ENCODE peak calls at places on chromosomes 4 and X, in six cellular contexts. V, G, S, Z, F and U are unnamed samples.

GRCh38 chrX:137567474-137568232 is 1.7 kb downstream of the ZIC3 start:
- DNase-seq in G (no peak), S (no peak), F (no peak), V (no peak), Z (no peak), U (no peak)

GRCh38 chrX:20538974-20539373 is 272.3 kb upstream of the RPS6KA3 start:
- DNase-seq in S (no peak), G (no peak), F (no peak), Z (no peak), V (no peak), U (no peak)

GRCh38 chr4:128459547-128459946 is 171.9 kb upstream of the PGRMC2 start:
- DNase-seq in G (no peak), V (no peak), F (no peak), S (no peak), Z (no peak), U (no peak)

GRCh38 chr4:1365271-1366178 is 18.5 kb downstream of the UVSSA start:
- DNase-seq in Z (peak), V (no peak), G (no peak), F (no peak), S (peak), U (no peak)

GRCh38 chrX:11419102-11419501 is 125.9 kb downstream of the AMELX start:
- DNase-seq in S (no peak), F (no peak), Z (no peak), G (no peak), V (no peak), U (no peak)

GRCh38 chrX:13515181-13515930 is 54.0 kb upstream of the EGFL6 start:
- DNase-seq in S (no peak), V (no peak), Z (no peak), G (no peak), F (no peak), U (peak)

GRCh38 chr4:85368932-85369331 is 106.0 kb upstream of the ARHGAP24 start:
- DNase-seq in S (no peak), F (no peak), Z (no peak), V (no peak), G (no peak), U (no peak)

GRCh38 chr4:3718462-3718861 is 47.7 kb upstream of the ADRA2C start:
- DNase-seq in G (no peak), S (no peak), V (no peak), Z (no peak), F (no peak), U (no peak)

GRCh38 chr4:173531085-173531965 is 1.3 kb upstream of the HAND2 start:
- DNase-seq in F (peak), S (no peak), V (no peak), Z (peak), G (no peak), U (no peak)

GRCh38 chr4:84985952-84986351 is 19.5 kb upstream of the WDFY3 start:
- DNase-seq in F (no peak), V (peak), G (no peak), S (peak), Z (no peak), U (peak)

GRCh38 chr4:126986828-126987227 is 645.9 kb upstream of the INTU start:
- DNase-seq in F (no peak), Z (no peak), V (peak), S (peak), G (no peak), U (peak)

GRCh38 chr4:147318581-147318980 is 162.3 kb upstream of the EDNRA start:
- DNase-seq in S (no peak), F (no peak), Z (no peak), V (no peak), G (no peak), U (peak)

DNA sequence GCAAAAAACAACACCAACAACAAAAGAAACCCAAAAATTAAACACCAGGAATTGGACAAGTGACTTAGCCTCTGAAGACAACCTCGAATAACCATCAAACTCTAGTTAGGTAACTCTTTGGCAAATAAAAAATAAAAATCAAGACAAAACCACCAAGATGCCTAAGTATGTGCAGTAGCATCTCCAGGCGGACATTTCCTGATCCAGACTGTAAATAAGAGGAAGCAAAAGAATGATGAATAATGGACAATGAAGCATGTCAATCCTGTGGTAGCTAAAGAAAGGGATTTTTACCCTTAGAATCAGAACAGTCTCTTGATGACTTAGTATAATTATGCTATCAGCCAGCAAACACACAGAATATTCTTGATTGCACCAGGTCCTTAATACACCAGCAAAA is 276.7 kb upstream of the DIAPH2 start:
- DNase-seq in Z (no peak), F (no peak), S (no peak), G (no peak), V (no peak), U (peak)
- H3K4me3 ChIP-seq in Z (no peak), F (no peak), S (no peak), G (no peak), V (no peak), U (no peak)

GRCh38 chr4:139084425-139085093 is 69.0 kb downstream of the NOCT start:
- DNase-seq in V (peak), F (no peak), G (no peak), Z (no peak), S (no peak), U (no peak)
- TF ChIP-seq CTCF in V (no peak), F (no peak), G (no peak), Z (no peak), S (no peak), U (no peak)

DNA sequence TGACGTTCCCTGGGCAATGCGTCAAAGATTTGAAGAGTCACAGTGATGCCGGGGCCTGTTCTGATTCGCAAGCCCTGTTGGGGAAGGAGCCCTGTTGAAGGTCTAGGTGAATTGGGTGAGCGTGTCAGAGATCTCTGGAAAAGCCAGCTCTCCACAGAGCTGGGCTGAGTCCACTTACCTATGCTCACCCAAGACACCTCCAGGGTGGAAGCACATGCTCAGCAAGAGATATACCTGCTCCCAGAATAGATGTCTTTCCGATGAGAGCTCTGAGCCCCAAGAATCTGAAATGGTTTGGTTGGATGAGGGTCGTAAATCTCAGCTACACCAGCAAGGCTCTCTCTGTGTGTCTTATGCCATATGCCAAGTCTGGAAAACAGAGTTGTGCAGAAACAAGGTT is 1.7 kb downstream of the GABRQ start:
- DNase-seq in F (no peak), V (no peak), Z (no peak), S (no peak), G (no peak), U (no peak)
- H3K4me3 ChIP-seq in F (no peak), V (no peak), Z (no peak), S (no peak), G (no peak), U (no peak)

GRCh38 chr4:103075894-103076776 is at the start of gene SLC9B2:
- DNase-seq in V (no peak), G (peak), Z (peak), F (peak), S (peak), U (peak)
- TF ChIP-seq CTCF in V (no peak), G (no peak), Z (no peak), F (no peak), S (no peak), U (no peak)

DNA sequence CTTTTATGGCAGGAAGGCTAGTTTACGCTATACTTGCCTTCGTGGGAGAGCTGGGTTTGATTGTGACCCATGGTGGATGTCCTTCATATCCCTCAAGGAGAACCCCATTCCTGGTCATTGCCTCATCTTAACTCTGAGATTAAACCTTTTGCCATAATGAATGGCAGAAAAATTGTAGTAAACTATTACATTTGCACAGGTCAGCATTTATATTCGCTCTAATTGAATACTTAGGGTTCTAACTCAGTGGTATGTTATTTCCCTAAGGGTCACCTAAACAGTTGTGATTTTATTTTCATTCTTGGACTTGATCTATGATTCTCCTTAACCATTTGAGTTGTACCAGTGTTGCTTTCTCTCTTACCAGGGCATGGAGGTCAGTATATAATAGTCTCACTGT is 13.4 kb downstream of the PDK3 start:
- DNase-seq in Z (no peak), S (no peak), V (no peak), G (no peak), F (no peak), U (no peak)
- H3K4me3 ChIP-seq in Z (no peak), S (no peak), V (no peak), G (no peak), F (no peak), U (no peak)